ENCODE peak calls at places on chromosomes 12 and 14, in six cellular contexts. Z, X, I, W, T and J are unnamed samples.

GRCh38 chr12:92574911-92575570 is 127.7 kb upstream of the PLEKHG7 start:
- DNase-seq in X (no peak), Z (no peak), W (no peak), I (no peak), T (no peak), J (no peak)

GRCh38 chr12:131104464-131105350 is 151.0 kb downstream of the ADGRD1 start:
- DNase-seq in W (peak), Z (no peak), T (peak), I (peak), X (peak), J (peak)

GRCh38 chr14:60346706-60347105 is 97.7 kb downstream of the PPM1A start:
- DNase-seq in X (no peak), Z (no peak), I (no peak), W (no peak), T (peak), J (no peak)

GRCh38 chr12:86484473-86484872 is 228.3 kb upstream of the MGAT4C start:
- DNase-seq in I (no peak), X (no peak), T (no peak), Z (no peak), W (no peak), J (no peak)

GRCh38 chr12:114688256-114688845 is 4.4 kb upstream of the TBX3 start:
- DNase-seq in W (no peak), T (no peak), I (no peak), X (no peak), Z (no peak), J (no peak)

GRCh38 chr14:57189070-57189469 is 79.6 kb downstream of the EXOC5 start:
- DNase-seq in W (no peak), I (no peak), X (no peak), Z (no peak), T (peak), J (no peak)

GRCh38 chr14:60094306-60094897 is 2.7 kb downstream of the PCNX4 start:
- DNase-seq in I (no peak), Z (no peak), T (no peak), X (no peak), W (peak), J (no peak)

GRCh38 chr14:103204852-103205540 is 81.7 kb downstream of the TNFAIP2 start:
- DNase-seq in X (no peak), I (no peak), Z (no peak), T (no peak), W (no peak), J (peak)

GRCh38 chr14:91143862-91144261 is 30.0 kb downstream of the DGLUCY start:
- DNase-seq in W (no peak), Z (no peak), I (no peak), X (no peak), T (no peak), J (peak)

GRCh38 chr12:93002278-93003054 is 73.4 kb upstream of the EEA1 start:
- DNase-seq in X (no peak), W (no peak), Z (no peak), I (no peak), T (no peak), J (no peak)

GRCh38 chr12:106309671-106310313 is 7.3 kb downstream of the TCP11L2 start:
- DNase-seq in Z (no peak), W (no peak), I (no peak), X (no peak), T (no peak), J (no peak)

GRCh38 chr12:1355396-1355795 is 239.0 kb downstream of the FBXL14 start:
- DNase-seq in I (no peak), Z (no peak), T (no peak), X (no peak), W (no peak), J (no peak)

GRCh38 chr12:93943766-93944165 is 204.6 kb upstream of the PLXNC1 start:
- DNase-seq in X (no peak), Z (no peak), I (peak), T (no peak), W (no peak), J (no peak)

GRCh38 chr12:57626929-57627445 is 6.0 kb downstream of the B4GALNT1 start:
- DNase-seq in Z (no peak), W (no peak), T (no peak), X (no peak), I (no peak), J (no peak)

GRCh38 chr12:127785535-127785934 is 481.4 kb upstream of the TMEM132C start:
- DNase-seq in Z (no peak), W (no peak), T (no peak), X (no peak), I (no peak), J (no peak)

GRCh38 chr12:42180990-42181611 is 36.4 kb upstream of the GXYLT1 start:
- DNase-seq in X (no peak), W (no peak), I (no peak), Z (no peak), T (no peak), J (no peak)

GRCh38 chr14:65211341-65211987 is 109.1 kb upstream of the MAX start:
- DNase-seq in Z (no peak), W (no peak), I (no peak), X (no peak), T (no peak), J (no peak)

GRCh38 chr12:131415781-131416180 is 295.1 kb upstream of the SFSWAP start:
- DNase-seq in T (no peak), I (no peak), W (no peak), Z (no peak), X (no peak), J (no peak)

GRCh38 chr12:76879710-76880025 is 849 bp upstream of the CSRP2 start:
- DNase-seq in X (no peak), T (no peak), I (no peak), W (no peak), Z (no peak), J (no peak)

GRCh38 chr14:36582011-36582873 is at the start of gene NKX2-8:
- DNase-seq in X (peak), W (no peak), T (no peak), Z (no peak), I (no peak), J (peak)

GRCh38 chr12:6953417-6954315 is 2.5 kb downstream of the PTPN6 start:
- DNase-seq in T (peak), W (peak), Z (no peak), X (peak), I (peak), J (peak)

GRCh38 chr12:104090685-104091084 is 26.4 kb downstream of the HCFC2 start:
- DNase-seq in T (no peak), Z (no peak), X (no peak), W (no peak), I (no peak), J (no peak)

GRCh38 chr12:74646831-74647230 is 109.2 kb downstream of the ATXN7L3B start:
- DNase-seq in I (no peak), T (peak), Z (no peak), W (no peak), X (no peak), J (no peak)

GRCh38 chr14:96192975-96193805 is 11.4 kb upstream of the BDKRB2 start:
- DNase-seq in I (no peak), Z (no peak), W (no peak), X (no peak), T (no peak), J (no peak)

GRCh38 chr12:102757154-102757873 is 159.7 kb downstream of the PAH start:
- DNase-seq in X (no peak), I (peak), W (no peak), T (no peak), Z (no peak), J (no peak)

GRCh38 chr12:124833693-124834122 is 30.0 kb downstream of the SCARB1 start:
- DNase-seq in Z (no peak), I (no peak), X (no peak), W (no peak), T (no peak), J (no peak)

GRCh38 chr12:3432176-3432742 is 58.7 kb upstream of the PRMT8 start:
- DNase-seq in T (no peak), Z (no peak), X (no peak), I (no peak), W (no peak), J (no peak)

GRCh38 chr12:120903382-120903817 is 758 bp downstream of the SPPL3 start:
- DNase-seq in T (peak), X (peak), Z (no peak), I (peak), W (peak), J (peak)

GRCh38 chr12:109640961-109641360 is 67.4 kb downstream of the MVK start:
- DNase-seq in X (no peak), I (no peak), W (no peak), T (no peak), Z (no peak), J (no peak)

GRCh38 chr12:87766044-87766443 is 263.2 kb downstream of the C12orf50 start:
- DNase-seq in Z (no peak), X (no peak), W (no peak), I (no peak), T (no peak), J (no peak)

GRCh38 chr14:73189651-73190050 is 47.7 kb upstream of the PAPLN start:
- DNase-seq in X (no peak), I (no peak), T (no peak), W (no peak), Z (no peak), J (no peak)

GRCh38 chr14:69580009-69580577 is 5.4 kb upstream of the CCDC177 start:
- DNase-seq in T (peak), Z (no peak), W (no peak), X (no peak), I (no peak), J (no peak)